ENCODE peak calls at places on chromosomes 5 and 9, in four cellular contexts. L is BJ, J is T-helper 2 cell, S is astrocyte of the cerebellum. Z is an unnamed sample.
A peak's percentile ranks its signal among the peaks of the same experiment; 100 is the strongest.

GRCh38 chr9:116219686-116220085 is 66.1 kb downstream of the PAPPA start:
- DNase-seq in J (no peak), L (no peak), S (no peak), Z (no peak)

GRCh38 chr5:6766558-6767191 is 53.4 kb downstream of the TENT4A start:
- DNase-seq in S (no peak), L (no peak), J (no peak), Z (no peak)

GRCh38 chr9:19155106-19155999 is 28.1 kb upstream of the PLIN2 start:
- DNase-seq in S (no peak), L (no peak), J (no peak), Z (no peak)

GRCh38 chr5:50963647-50964584 is 297.5 kb downstream of the PARP8 start:
- DNase-seq in J (no peak), L (no peak), S (no peak), Z (no peak)

GRCh38 chr5:119218830-119219782 is 136.7 kb upstream of the TNFAIP8 start:
- DNase-seq in J (no peak), S (peak; percentile 2), L (no peak), Z (no peak)

GRCh38 chr5:150540615-150541396 is 32.9 kb downstream of the NDST1 start:
- DNase-seq in J (no peak), L (peak; percentile 52), S (peak; percentile 97), Z (no peak)

GRCh38 chr9:99137225-99137624 is 32.3 kb downstream of the TGFBR1 start:
- DNase-seq in L (no peak), J (no peak), S (no peak), Z (no peak)

GRCh38 chr5:172407861-172408260 is 46.5 kb downstream of the SH3PXD2B start:
- DNase-seq in L (no peak), S (peak; percentile 78), J (no peak), Z (no peak)

Z was measured in caudate nucleus.